ENCODE peak calls at places on chromosomes 3 and 15, in five cellular contexts. I is A549, W is HL-60, P is GM23338, B is K562. Q is an unnamed sample.

GRCh38 chr3:45582407-45582806 is 12.1 kb upstream of the LIMD1 start:
- DNase-seq in B (no peak), P (no peak), I (no peak), W (no peak), Q (no peak)

GRCh38 chr15:67133738-67134576 is 68.6 kb downstream of the SMAD3 start:
- DNase-seq in P (peak; percentile 44), W (no peak), I (peak; percentile 47), B (no peak), Q (no peak)

GRCh38 chr3:112670824-112671223 is 29.9 kb upstream of the CCDC80 start:
- DNase-seq in W (no peak), B (no peak), I (no peak), P (no peak), Q (no peak)

GRCh38 chr15:101439285-101439919 is 50.1 kb downstream of the PCSK6 start:
- DNase-seq in W (no peak), P (no peak), I (no peak), B (no peak), Q (no peak)

GRCh38 chr3:157786618-157787017 is 283.4 kb upstream of the VEPH1 start:
- DNase-seq in W (no peak), P (no peak), B (no peak), I (no peak), Q (no peak)

GRCh38 chr3:11288786-11289637 is 16.8 kb downstream of the ATG7 start:
- DNase-seq in I (peak; percentile 64), P (no peak), W (peak; percentile 78), B (peak; percentile 69), Q (peak; percentile 87)

GRCh38 chr3:10712121-10712520 is 103.9 kb upstream of the SLC6A11 start:
- DNase-seq in B (no peak), W (no peak), I (no peak), P (no peak), Q (no peak)

GRCh38 chr15:91075761-91076160 is 24.3 kb upstream of the SV2B start:
- DNase-seq in P (no peak), B (no peak), I (no peak), W (no peak), Q (no peak)

GRCh38 chr15:89167267-89168176 is 53.9 kb downstream of the RLBP1 start:
- DNase-seq in W (peak; percentile 55), P (no peak), I (peak; percentile 48), B (peak; percentile 41), Q (peak; percentile 79)

GRCh38 chr15:97893988-97894387 is 66.5 kb upstream of the ARRDC4 start:
- DNase-seq in B (no peak), P (no peak), I (no peak), W (no peak), Q (no peak)

GRCh38 chr3:108513961-108514360 is 3.6 kb upstream of the MYH15 start:
- DNase-seq in B (no peak), W (no peak), I (no peak), P (no peak), Q (no peak)

GRCh38 chr15:91860498-91860897 is 7.0 kb downstream of the SLCO3A1 start:
- DNase-seq in I (no peak), B (no peak), P (no peak), W (no peak), Q (no peak)

GRCh38 chr3:43584043-43584826 is 37.6 kb downstream of the ANO10 start:
- DNase-seq in W (no peak), B (peak; percentile 37), P (no peak), I (no peak), Q (no peak)

GRCh38 chr3:43581343-43581742 is 40.5 kb downstream of the ANO10 start:
- DNase-seq in B (no peak), P (no peak), W (no peak), I (no peak), Q (no peak)

GRCh38 chr3:43582876-43583275 is 38.9 kb downstream of the ANO10 start:
- DNase-seq in I (no peak), W (no peak), P (no peak), B (no peak), Q (no peak)

GRCh38 chr3:43580181-43580580 is 41.6 kb downstream of the ANO10 start:
- DNase-seq in W (no peak), B (no peak), I (no peak), P (no peak), Q (no peak)

DNA sequence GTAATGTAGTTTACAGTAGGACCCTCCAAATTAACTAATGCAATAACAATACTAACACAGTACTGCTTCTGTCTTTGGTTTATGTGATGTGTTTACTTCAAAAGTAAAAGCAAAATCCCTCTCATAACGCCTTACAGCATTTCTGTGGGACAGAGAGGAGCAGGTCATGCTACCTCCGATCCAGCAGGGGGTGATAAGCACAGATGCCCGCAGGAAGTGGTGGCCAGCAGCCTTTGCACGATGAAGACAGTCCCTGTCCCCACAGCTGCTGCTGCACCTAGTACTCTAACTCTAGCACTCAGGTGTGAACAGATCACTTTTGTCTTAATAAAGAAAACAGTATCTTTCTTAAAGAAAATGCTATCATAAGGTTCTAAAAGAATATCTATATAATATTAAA is 38.3 kb downstream of the ANO10 start:
- DNase-seq in I (no peak), P (peak; percentile 58), W (no peak), B (peak; percentile 31), Q (no peak)
- TF ChIP-seq CTCF in I (no peak), P (peak; percentile 58), W (no peak), B (peak; percentile 56), Q (no peak)

GRCh38 chr3:14127516-14128161 is 2.8 kb downstream of the TMEM43 start:
- DNase-seq in I (no peak), W (no peak), B (no peak), P (no peak), Q (no peak)
- TF ChIP-seq REST in I (no peak), W (no peak), B (no peak), P (no peak), Q (no peak)

GRCh38 chr3:191220908-191221307 is 21.9 kb downstream of the OSTN start:
- DNase-seq in B (no peak), I (no peak), P (peak; percentile 47), W (no peak), Q (no peak)
- TF ChIP-seq CTCF in B (no peak), I (no peak), P (peak; percentile 62), W (no peak), Q (peak; percentile 48)

GRCh38 chr15:74664028-74664616 is 31.7 kb downstream of the EDC3 start:
- DNase-seq in W (no peak), I (no peak), P (no peak), B (no peak), Q (no peak)
- TF ChIP-seq REST in W (no peak), I (no peak), P (no peak), B (no peak), Q (no peak)

DNA sequence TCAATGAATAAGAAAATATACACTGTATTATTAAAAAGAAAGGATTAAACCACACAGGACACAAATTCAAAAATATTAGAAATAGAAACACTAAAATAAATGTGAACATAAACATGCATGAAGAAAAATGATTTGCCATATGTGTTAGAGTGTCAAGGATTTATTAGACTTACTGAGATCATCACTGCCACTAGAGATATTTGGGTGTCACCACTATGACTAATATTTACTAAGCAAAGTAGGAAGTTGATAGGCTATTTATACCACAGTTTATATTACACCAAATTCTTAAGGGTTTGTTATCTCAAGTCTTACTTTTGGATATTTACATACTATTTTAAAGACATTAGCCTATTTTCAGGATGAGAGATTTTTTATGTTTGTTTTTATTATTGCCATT is 575.0 kb upstream of the SGO1 start:
- DNase-seq in I (no peak), P (no peak), B (no peak), W (no peak), Q (no peak)
- TF ChIP-seq CTCF in I (no peak), P (no peak), B (no peak), W (no peak), Q (no peak)

GRCh38 chr3:18300916-18301315 is 124.2 kb downstream of the SATB1 start:
- DNase-seq in W (no peak), B (no peak), P (no peak), I (no peak), Q (no peak)
- TF ChIP-seq REST in W (no peak), B (no peak), P (no peak), I (no peak), Q (no peak)

GRCh38 chr15:70072479-70072878 is 25.2 kb downstream of the TLE3 start:
- DNase-seq in I (no peak), P (no peak), W (no peak), B (no peak), Q (no peak)
- TF ChIP-seq CTCF in I (no peak), P (no peak), W (no peak), B (no peak), Q (no peak)

DNA sequence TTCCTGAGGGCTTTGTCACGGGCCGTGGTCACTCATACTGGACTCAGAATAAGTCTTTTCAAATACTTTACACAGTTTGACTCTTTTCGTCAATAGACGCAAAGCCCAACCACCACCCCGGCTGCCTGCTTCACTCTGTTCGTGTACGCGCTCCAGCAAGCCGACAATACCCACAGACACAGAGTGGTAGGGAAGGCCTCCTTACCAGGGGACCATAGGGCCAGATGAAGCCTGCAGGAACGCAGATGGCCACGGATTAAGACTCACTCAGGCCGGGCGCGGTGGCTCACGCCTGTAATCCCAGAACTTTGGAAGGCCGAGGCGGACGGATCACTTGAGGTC is 29.7 kb downstream of the EFCAB12 start:
- DNase-seq in P (peak; percentile 22), W (no peak), B (peak; percentile 26), I (no peak), Q (no peak)
- TF ChIP-seq REST in P (no peak), W (no peak), B (no peak), I (no peak), Q (no peak)

GRCh38 chr3:152073267-152073666 is 195.5 kb upstream of the MBNL1 start:
- DNase-seq in P (no peak), W (no peak), I (no peak), B (no peak), Q (no peak)

GRCh38 chr3:152071315-152071714 is 197.4 kb upstream of the MBNL1 start:
- DNase-seq in I (no peak), P (no peak), B (no peak), W (no peak), Q (no peak)

GRCh38 chr3:152076148-152076547 is 192.6 kb upstream of the MBNL1 start:
- DNase-seq in I (no peak), W (no peak), B (no peak), P (no peak), Q (no peak)

GRCh38 chr3:152069871-152070270 is 196.4 kb downstream of the SUCNR1 start:
- DNase-seq in B (no peak), I (no peak), P (no peak), W (no peak), Q (no peak)

DNA sequence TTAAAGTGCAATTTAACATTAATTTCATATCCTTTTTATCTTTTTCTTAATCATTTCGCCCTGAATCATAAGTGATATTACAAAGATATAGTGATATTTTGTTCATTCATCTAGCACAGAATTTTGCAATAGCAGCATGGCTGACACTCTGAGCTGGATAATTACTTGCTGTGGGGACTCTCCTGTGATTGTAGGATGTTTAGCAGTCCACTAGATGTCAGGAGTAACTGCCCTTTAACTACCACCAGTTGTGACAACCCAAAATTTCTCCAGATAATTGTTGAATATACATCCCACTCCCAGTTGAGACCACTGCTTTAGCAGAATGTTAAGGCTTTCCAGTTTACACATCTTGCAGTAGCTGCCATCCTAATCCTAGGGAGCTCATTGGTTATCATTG is 196.8 kb upstream of the MBNL1 start:
- DNase-seq in P (peak; percentile 56), W (peak; percentile 43), B (peak; percentile 46), I (no peak), Q (no peak)
- TF ChIP-seq CTCF in P (peak; percentile 78), W (peak; percentile 41), B (peak; percentile 57), I (peak; percentile 37), Q (peak; percentile 71)